ENCODE peak calls at places on chromosomes 7 and 10, in five cellular contexts. Z is IMR-90, K is HepG2, J is K562, V is H1. S is an unnamed sample.

GRCh38 chr7:37709631-37710509 is 26.3 kb downstream of the GPR141 start:
- DNase-seq in Z (no peak), K (no peak), J (no peak), V (no peak), S (no peak)

GRCh38 chr7:36157506-36158320 is 4.7 kb downstream of the EEPD1 start:
- DNase-seq in Z (no peak), K (peak), J (no peak), V (no peak), S (no peak)

GRCh38 chr7:95421847-95422444 is 12.9 kb downstream of the PON2 start:
- DNase-seq in Z (peak), K (peak), J (no peak), V (no peak), S (no peak)

GRCh38 chr7:2921748-2922147 is 77.6 kb upstream of the GNA12 start:
- DNase-seq in Z (no peak), K (peak), J (no peak), V (no peak), S (no peak)

GRCh38 chr7:44213872-44214595 is 13.3 kb downstream of the YKT6 start:
- DNase-seq in Z (peak), K (peak), J (peak), V (peak), S (peak)

GRCh38 chr10:71087622-71088021 is 124.7 kb upstream of the UNC5B start:
- DNase-seq in Z (no peak), K (no peak), J (no peak), V (no peak), S (no peak)

GRCh38 chr10:91514025-91514424 is 103.9 kb downstream of the HECTD2 start:
- DNase-seq in Z (peak), K (no peak), J (no peak), V (no peak), S (no peak)

GRCh38 chr10:105727131-105727530 is 1086.0 kb downstream of the SORCS3 start:
- DNase-seq in Z (no peak), K (no peak), J (no peak), V (no peak), S (no peak)

GRCh38 chr10:63464402-63465292 is 1.1 kb downstream of the JMJD1C start:
- DNase-seq in Z (peak), K (no peak), J (peak), V (no peak), S (peak)

GRCh38 chr10:36224431-36224985 is 582.4 kb upstream of the FZD8 start:
- DNase-seq in Z (peak), K (no peak), J (no peak), V (no peak), S (no peak)

GRCh38 chr7:78794101-78794500 is 659.4 kb downstream of the MAGI2 start:
- DNase-seq in Z (peak), K (no peak), J (no peak), V (peak), S (no peak)

GRCh38 chr7:122987463-122987862 is 8.0 kb downstream of the TAS2R16 start:
- DNase-seq in Z (no peak), K (no peak), J (no peak), V (no peak), S (no peak)

GRCh38 chr10:69537449-69537848 is 35.8 kb downstream of the NEUROG3 start:
- DNase-seq in Z (no peak), K (no peak), J (no peak), V (no peak), S (no peak)

GRCh38 chr7:151251926-151252835 is 3.7 kb upstream of the SMARCD3 start:
- DNase-seq in Z (peak), K (no peak), J (peak), V (no peak), S (peak)

GRCh38 chr7:35716038-35716803 is 21.3 kb upstream of the HERPUD2 start:
- DNase-seq in Z (peak), K (no peak), J (no peak), V (no peak), S (no peak)

GRCh38 chr7:137453356-137453755 is 109.8 kb upstream of the PTN start:
- DNase-seq in Z (no peak), K (no peak), J (no peak), V (no peak), S (no peak)

GRCh38 chr10:33617381-33617780 is 282.9 kb upstream of the NRP1 start:
- DNase-seq in Z (peak), K (no peak), J (no peak), V (no peak), S (no peak)

GRCh38 chr10:121511943-121512342 is 86.3 kb downstream of the FGFR2 start:
- DNase-seq in Z (no peak), K (peak), J (no peak), V (no peak), S (no peak)

GRCh38 chr7:142401951-142402350 is 144.1 kb upstream of the PRSS58 start:
- DNase-seq in Z (no peak), K (no peak), J (no peak), V (no peak), S (no peak)
- TF ChIP-seq MAFK in Z (no peak), K (no peak), J (no peak), V (no peak), S (no peak)

GRCh38 chr7:82567841-82568240 is 124.3 kb upstream of the CACNA2D1 start:
- DNase-seq in Z (no peak), K (no peak), J (no peak), V (no peak), S (no peak)

GRCh38 chr7:82567356-82567755 is 123.8 kb upstream of the CACNA2D1 start:
- DNase-seq in Z (no peak), K (no peak), J (no peak), V (no peak), S (no peak)

GRCh38 chr7:82559203-82559805 is 115.7 kb upstream of the CACNA2D1 start:
- DNase-seq in Z (no peak), K (no peak), J (no peak), V (no peak), S (peak)

GRCh38 chr7:82566752-82567151 is 123.2 kb upstream of the CACNA2D1 start:
- DNase-seq in Z (no peak), K (no peak), J (no peak), V (no peak), S (no peak)

DNA sequence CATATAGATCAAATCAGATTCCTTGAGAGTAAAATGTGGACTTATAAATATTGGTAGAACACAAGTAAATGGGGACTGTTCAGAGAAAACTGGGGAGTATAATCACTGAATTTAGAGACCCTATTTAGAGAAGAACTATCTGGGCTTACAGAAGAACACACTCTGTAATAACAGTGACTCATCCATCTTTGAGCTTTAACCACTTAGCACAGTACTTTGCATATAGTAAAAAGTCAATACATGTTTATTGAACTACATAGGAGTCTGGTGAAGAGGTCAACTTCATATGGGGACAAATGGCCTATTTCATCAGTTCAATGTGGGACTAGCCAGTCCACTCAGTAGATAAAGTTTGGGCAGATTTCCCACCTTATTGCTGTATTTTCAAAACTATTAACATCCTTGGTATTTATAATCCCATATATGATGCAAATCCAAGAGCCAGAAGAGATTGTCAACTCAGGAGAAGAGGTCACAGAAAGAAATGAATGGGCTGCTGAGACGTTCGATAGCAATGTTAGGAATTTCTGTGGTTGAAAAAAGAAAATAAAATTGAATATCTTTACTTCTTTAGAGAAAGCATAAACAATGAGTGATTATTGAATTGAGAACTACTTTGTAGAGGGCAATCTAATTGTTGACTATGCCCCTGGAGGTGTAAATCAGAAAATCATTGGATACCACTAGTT is 119.3 kb upstream of the CACNA2D1 start:
- DNase-seq in Z (peak), K (no peak), J (no peak), V (no peak), S (no peak)
- TF ChIP-seq MAFK in Z (no peak), K (no peak), J (no peak), V (no peak), S (no peak)

GRCh38 chr10:77603529-77603927 is 34.1 kb downstream of the KCNMA1 start:
- DNase-seq in Z (peak), K (no peak), J (no peak), V (no peak), S (no peak)

GRCh38 chr10:77605466-77605865 is 32.1 kb downstream of the KCNMA1 start:
- DNase-seq in Z (no peak), K (no peak), J (no peak), V (no peak), S (no peak)

GRCh38 chr10:77604941-77605351 is 32.7 kb downstream of the KCNMA1 start:
- DNase-seq in Z (no peak), K (no peak), J (no peak), V (no peak), S (no peak)

GRCh38 chr10:77602913-77603528 is 34.6 kb downstream of the KCNMA1 start:
- DNase-seq in Z (peak), K (no peak), J (no peak), V (no peak), S (no peak)

DNA sequence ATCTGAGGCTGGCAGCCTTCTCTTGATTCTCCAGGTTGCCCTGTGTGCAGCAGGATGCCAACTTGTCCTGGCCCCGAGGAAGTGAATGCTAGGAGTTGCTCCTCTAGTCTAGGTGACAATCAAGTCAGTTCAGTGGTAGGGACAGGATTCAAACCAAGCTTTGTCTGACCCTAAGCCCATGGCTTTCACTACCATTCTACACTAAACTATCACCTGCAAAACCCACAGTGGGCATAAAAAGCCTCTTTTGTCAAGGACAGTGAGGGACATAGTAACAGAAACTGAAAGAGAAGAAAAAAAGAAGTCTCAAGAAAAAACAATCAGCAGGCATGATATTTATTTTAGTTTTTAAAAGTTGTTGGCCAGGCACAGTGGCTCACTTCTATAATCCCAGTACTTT is 33.5 kb downstream of the KCNMA1 start:
- DNase-seq in Z (no peak), K (no peak), J (no peak), V (no peak), S (no peak)
- TF ChIP-seq MAFK in Z (no peak), K (no peak), J (no peak), V (no peak), S (no peak)

GRCh38 chr7:134636008-134636449 is 10.6 kb upstream of the BPGM start:
- DNase-seq in Z (no peak), K (no peak), J (no peak), V (no peak), S (no peak)
- TF ChIP-seq MAFK in Z (no peak), K (no peak), J (no peak), V (no peak), S (peak)

GRCh38 chr10:60032723-60033122 is 126.4 kb upstream of the CCDC6 start:
- DNase-seq in Z (peak), K (peak), J (no peak), V (no peak), S (peak)
- TF ChIP-seq MAFK in Z (no peak), K (no peak), J (no peak), V (no peak), S (no peak)

DNA sequence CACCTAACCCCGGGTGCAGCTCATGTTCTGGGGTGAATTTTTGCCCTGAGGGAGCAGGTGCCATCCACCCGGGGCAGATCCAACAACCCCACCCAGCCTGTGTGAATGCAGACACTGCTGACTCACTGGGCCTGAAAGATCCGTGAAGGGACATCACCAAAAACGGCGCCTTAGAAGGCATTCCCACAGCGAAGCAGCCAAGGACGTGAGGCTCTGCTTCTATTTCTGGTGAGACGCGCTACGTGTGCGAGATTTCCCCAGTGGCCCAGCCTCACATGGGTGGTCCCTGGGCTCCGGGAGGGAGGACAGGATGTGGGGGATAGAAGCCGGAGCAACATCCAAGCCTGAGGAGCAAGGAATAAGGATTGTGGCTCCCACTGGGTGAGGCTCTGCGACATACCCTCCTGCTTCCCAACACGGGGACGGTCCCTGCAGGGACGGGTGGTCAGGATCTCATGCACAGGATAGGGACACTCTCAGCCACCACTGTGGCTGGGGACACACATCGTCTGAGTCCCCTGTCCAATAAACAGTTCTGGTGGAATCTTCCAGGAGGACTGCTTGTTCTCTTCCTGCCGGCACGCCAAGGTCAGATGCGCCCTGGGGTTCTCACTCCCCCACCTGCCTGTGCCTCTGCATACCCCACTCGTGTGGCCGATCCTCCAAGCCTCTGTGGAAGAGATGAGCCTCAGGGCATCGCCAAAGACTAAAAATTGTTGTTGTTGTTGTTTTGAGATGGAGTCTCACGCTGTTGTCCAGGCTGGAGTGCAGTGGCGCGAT is 70.2 kb downstream of the ZRANB1 start:
- DNase-seq in Z (no peak), K (no peak), J (no peak), V (no peak), S (no peak)
- TF ChIP-seq MAFK in Z (no peak), K (no peak), J (no peak), V (no peak), S (no peak)

DNA sequence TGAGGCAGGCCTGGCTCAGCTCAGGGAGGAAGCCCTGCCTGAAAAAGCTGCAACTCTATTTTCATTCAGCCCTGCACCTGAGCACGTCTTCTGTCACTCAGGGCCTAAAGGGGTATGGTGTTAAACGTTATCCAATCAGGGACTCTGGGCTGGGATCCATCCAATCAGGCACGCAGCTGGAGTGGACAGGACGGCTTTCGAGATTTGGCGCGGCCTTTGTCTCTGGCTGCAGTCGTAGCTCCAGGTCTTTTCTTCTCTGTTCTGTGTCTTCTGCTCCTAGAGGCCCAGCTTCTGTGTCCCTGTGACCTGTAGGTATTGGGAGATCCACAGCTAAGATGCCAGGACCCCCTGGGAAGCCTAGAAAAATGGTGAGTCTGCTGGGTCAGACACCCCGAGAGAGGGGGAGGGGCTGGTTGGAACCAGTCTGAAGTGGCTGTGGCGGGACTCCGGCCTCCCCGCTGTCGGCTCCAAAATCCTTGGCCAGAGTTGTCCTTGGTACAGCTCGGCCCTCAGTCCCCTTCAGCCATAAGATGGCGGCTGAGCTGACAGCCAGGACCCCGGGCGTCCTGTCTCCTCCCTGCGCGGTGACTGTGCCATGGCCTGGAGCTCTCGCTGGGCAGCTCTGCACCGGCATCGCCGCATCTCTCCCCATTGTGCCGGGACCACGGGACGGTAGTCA is 11.7 kb upstream of the ZNF680 start:
- DNase-seq in Z (peak), K (no peak), J (no peak), V (no peak), S (no peak)
- TF ChIP-seq MAFK in Z (no peak), K (no peak), J (no peak), V (no peak), S (no peak)

GRCh38 chr10:13517675-13518074 is 11.1 kb downstream of the BEND7 start:
- DNase-seq in Z (no peak), K (no peak), J (no peak), V (no peak), S (no peak)

GRCh38 chr10:13518076-13518692 is 10.6 kb downstream of the BEND7 start:
- DNase-seq in Z (peak), K (no peak), J (peak), V (no peak), S (no peak)

GRCh38 chr10:13512564-13512963 is 16.2 kb downstream of the BEND7 start:
- DNase-seq in Z (no peak), K (no peak), J (no peak), V (no peak), S (no peak)

GRCh38 chr10:13515467-13515866 is 13.3 kb downstream of the BEND7 start:
- DNase-seq in Z (no peak), K (peak), J (no peak), V (no peak), S (no peak)

DNA sequence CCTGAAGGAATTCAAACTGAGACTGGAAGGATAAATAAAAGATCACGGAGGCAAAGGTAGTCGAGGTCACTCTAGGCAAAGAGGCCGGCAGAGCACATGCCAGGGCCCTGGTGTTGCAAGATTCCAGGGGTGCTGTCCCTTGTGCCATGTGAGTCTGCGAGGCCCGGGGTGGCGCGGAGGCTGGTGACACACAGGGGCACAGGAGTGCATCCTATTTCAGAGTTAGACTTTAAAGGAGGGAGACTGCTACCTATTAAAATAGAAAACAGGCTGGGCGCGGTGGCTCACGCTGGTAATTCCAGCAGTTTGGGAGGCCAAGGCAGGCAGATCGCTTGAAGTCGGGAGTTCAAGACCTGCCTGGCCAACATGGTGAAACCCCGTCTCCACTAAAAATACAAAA is 12.6 kb downstream of the BEND7 start:
- DNase-seq in Z (no peak), K (no peak), J (no peak), V (no peak), S (no peak)
- TF ChIP-seq MAFK in Z (no peak), K (no peak), J (no peak), V (no peak), S (no peak)

DNA sequence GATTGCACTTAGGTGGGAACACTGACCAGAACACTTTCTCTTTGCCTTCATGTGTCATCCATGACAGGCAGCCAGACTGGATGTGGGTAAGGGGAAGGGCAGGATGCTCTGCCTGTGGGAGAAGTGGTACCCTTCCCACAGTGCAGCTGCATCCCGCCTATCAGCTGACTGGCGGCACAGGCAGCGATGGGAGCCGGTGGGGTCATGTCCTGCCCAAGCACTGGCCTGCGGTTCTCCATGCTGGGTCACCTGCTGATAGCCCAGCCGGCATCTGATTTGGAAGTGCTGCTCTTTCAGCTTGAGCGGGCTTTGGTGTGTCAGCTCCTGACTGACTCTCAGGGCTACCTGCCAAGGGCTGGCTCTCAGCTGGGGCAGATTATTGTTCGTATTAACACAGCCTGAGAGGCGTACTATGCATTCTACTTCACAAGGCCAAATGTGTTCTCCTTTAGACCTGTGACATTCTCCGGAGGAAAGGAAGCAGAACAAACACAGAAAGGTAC is 105.2 kb upstream of the PDLIM1 start:
- DNase-seq in Z (no peak), K (no peak), J (no peak), V (no peak), S (no peak)
- TF ChIP-seq MAFK in Z (no peak), K (no peak), J (no peak), V (no peak), S (no peak)

S was measured in A549.